ENCODE peak calls at places on chromosomes 16 and 17, in four cellular contexts. One of them, this sample, is unnamed.

GRCh38 chr16:21071741-21072140 is 78.9 kb downstream of the DNAH3 start:
- DNase-seq in NCI-H69: no peak
- DNase-seq in fibroblast of the conjunctiva: no peak
- DNase-seq in activated CD4-positive, alpha-beta T cell treated with anti-CD3 and anti-CD28 coated beads for 48 hours: no peak
- DNase-seq in this sample: no peak

GRCh38 chr16:88769617-88770458 is 15.2 kb downstream of the PIEZO1 start:
- DNase-seq in NCI-H69: peak; percentile 59
- DNase-seq in activated CD4-positive, alpha-beta T cell treated with anti-CD3 and anti-CD28 coated beads for 48 hours: peak; percentile 56
- DNase-seq in fibroblast of the conjunctiva: no peak
- DNase-seq in this sample: peak; percentile 76

GRCh38 chr16:9077001-9077809 is 14.2 kb upstream of the HAPSTR1 start:
- DNase-seq in fibroblast of the conjunctiva: no peak
- DNase-seq in NCI-H69: no peak
- DNase-seq in activated CD4-positive, alpha-beta T cell treated with anti-CD3 and anti-CD28 coated beads for 48 hours: peak; percentile 66
- DNase-seq in this sample: no peak

GRCh38 chr17:82334622-82335394 is 1.2 kb upstream of the SECTM1 start:
- DNase-seq in NCI-H69: no peak
- DNase-seq in fibroblast of the conjunctiva: no peak
- DNase-seq in activated CD4-positive, alpha-beta T cell treated with anti-CD3 and anti-CD28 coated beads for 48 hours: no peak
- DNase-seq in this sample: no peak

GRCh38 chr17:82436601-82437324 is 13.8 kb downstream of the CYBC1 start:
- DNase-seq in fibroblast of the conjunctiva: no peak
- DNase-seq in activated CD4-positive, alpha-beta T cell treated with anti-CD3 and anti-CD28 coated beads for 48 hours: no peak
- DNase-seq in NCI-H69: no peak
- DNase-seq in this sample: no peak

GRCh38 chr16:82755570-82756282 is 129.0 kb downstream of the CDH13 start:
- DNase-seq in NCI-H69: peak; percentile 9
- DNase-seq in activated CD4-positive, alpha-beta T cell treated with anti-CD3 and anti-CD28 coated beads for 48 hours: no peak
- DNase-seq in fibroblast of the conjunctiva: no peak
- DNase-seq in this sample: no peak

GRCh38 chr17:49210158-49211029 is at the start of the genes ABI3 and GNGT2:
- DNase-seq in activated CD4-positive, alpha-beta T cell treated with anti-CD3 and anti-CD28 coated beads for 48 hours: peak; percentile 79
- DNase-seq in fibroblast of the conjunctiva: no peak
- DNase-seq in NCI-H69: peak; percentile 9
- DNase-seq in this sample: no peak

GRCh38 chr16:7270823-7271222 is 61.8 kb upstream of the RBFOX1 start:
- DNase-seq in activated CD4-positive, alpha-beta T cell treated with anti-CD3 and anti-CD28 coated beads for 48 hours: no peak
- DNase-seq in fibroblast of the conjunctiva: no peak
- DNase-seq in NCI-H69: peak; percentile 2
- DNase-seq in this sample: no peak

GRCh38 chr17:10836966-10837599 is 804 bp downstream of the PIRT start:
- DNase-seq in NCI-H69: no peak
- DNase-seq in fibroblast of the conjunctiva: no peak
- DNase-seq in activated CD4-positive, alpha-beta T cell treated with anti-CD3 and anti-CD28 coated beads for 48 hours: no peak
- DNase-seq in this sample: no peak

GRCh38 chr17:37358098-37358829 is 17.5 kb upstream of the C17orf78 start:
- DNase-seq in activated CD4-positive, alpha-beta T cell treated with anti-CD3 and anti-CD28 coated beads for 48 hours: peak; percentile 70
- DNase-seq in NCI-H69: peak; percentile 87
- DNase-seq in fibroblast of the conjunctiva: peak; percentile 20
- DNase-seq in this sample: peak; percentile 19

GRCh38 chr16:82703156-82703555 is 76.4 kb downstream of the CDH13 start:
- DNase-seq in fibroblast of the conjunctiva: no peak
- DNase-seq in activated CD4-positive, alpha-beta T cell treated with anti-CD3 and anti-CD28 coated beads for 48 hours: no peak
- DNase-seq in NCI-H69: no peak
- DNase-seq in this sample: no peak

GRCh38 chr17:57902800-57903759 is 52.1 kb downstream of the CUEDC1 start:
- DNase-seq in activated CD4-positive, alpha-beta T cell treated with anti-CD3 and anti-CD28 coated beads for 48 hours: no peak
- DNase-seq in NCI-H69: peak; percentile 96
- DNase-seq in fibroblast of the conjunctiva: peak; percentile 69
- DNase-seq in this sample: peak; percentile 99

GRCh38 chr16:12498077-12498476 is 305.6 kb downstream of the CPPED1 start:
- DNase-seq in activated CD4-positive, alpha-beta T cell treated with anti-CD3 and anti-CD28 coated beads for 48 hours: no peak
- DNase-seq in NCI-H69: no peak
- DNase-seq in fibroblast of the conjunctiva: no peak
- DNase-seq in this sample: no peak

GRCh38 chr16:70696952-70697600 is 11.2 kb upstream of the MTSS2 start:
- DNase-seq in NCI-H69: peak; percentile 56
- DNase-seq in activated CD4-positive, alpha-beta T cell treated with anti-CD3 and anti-CD28 coated beads for 48 hours: no peak
- DNase-seq in fibroblast of the conjunctiva: no peak
- DNase-seq in this sample: no peak

GRCh38 chr16:2950773-2951172 is 13.3 kb upstream of the KREMEN2 start:
- DNase-seq in NCI-H69: no peak
- DNase-seq in fibroblast of the conjunctiva: no peak
- DNase-seq in activated CD4-positive, alpha-beta T cell treated with anti-CD3 and anti-CD28 coated beads for 48 hours: no peak
- DNase-seq in this sample: no peak

GRCh38 chr16:50458694-50459271 is 89.4 kb upstream of the NKD1 start:
- DNase-seq in activated CD4-positive, alpha-beta T cell treated with anti-CD3 and anti-CD28 coated beads for 48 hours: no peak
- DNase-seq in NCI-H69: no peak
- DNase-seq in fibroblast of the conjunctiva: no peak
- DNase-seq in this sample: no peak

GRCh38 chr17:32551186-32551955 is 64.6 kb downstream of the CDK5R1 start:
- DNase-seq in NCI-H69: no peak
- DNase-seq in activated CD4-positive, alpha-beta T cell treated with anti-CD3 and anti-CD28 coated beads for 48 hours: no peak
- DNase-seq in fibroblast of the conjunctiva: no peak
- DNase-seq in this sample: no peak

GRCh38 chr17:10216213-10216982 is 18.0 kb upstream of the GAS7 start:
- DNase-seq in fibroblast of the conjunctiva: no peak
- DNase-seq in NCI-H69: no peak
- DNase-seq in activated CD4-positive, alpha-beta T cell treated with anti-CD3 and anti-CD28 coated beads for 48 hours: no peak
- DNase-seq in this sample: no peak

GRCh38 chr17:2904135-2904534 is 107.9 kb downstream of the RAP1GAP2 start:
- DNase-seq in NCI-H69: no peak
- DNase-seq in activated CD4-positive, alpha-beta T cell treated with anti-CD3 and anti-CD28 coated beads for 48 hours: no peak
- DNase-seq in fibroblast of the conjunctiva: no peak
- DNase-seq in this sample: peak; percentile 19

GRCh38 chr17:75625813-75626486 is 7.3 kb upstream of the SMIM5 start:
- DNase-seq in NCI-H69: peak; percentile 67
- DNase-seq in fibroblast of the conjunctiva: no peak
- DNase-seq in activated CD4-positive, alpha-beta T cell treated with anti-CD3 and anti-CD28 coated beads for 48 hours: peak; percentile 39
- DNase-seq in this sample: no peak

GRCh38 chr17:70608957-70609356 is 439.6 kb downstream of the KCNJ2 start:
- DNase-seq in activated CD4-positive, alpha-beta T cell treated with anti-CD3 and anti-CD28 coated beads for 48 hours: no peak
- DNase-seq in fibroblast of the conjunctiva: no peak
- DNase-seq in NCI-H69: no peak
- DNase-seq in this sample: no peak

GRCh38 chr16:3945751-3946603 is 65.5 kb upstream of the CREBBP start:
- DNase-seq in fibroblast of the conjunctiva: peak; percentile 94
- DNase-seq in activated CD4-positive, alpha-beta T cell treated with anti-CD3 and anti-CD28 coated beads for 48 hours: no peak
- DNase-seq in NCI-H69: peak; percentile 24
- DNase-seq in this sample: no peak